ENCODE peak calls at places on chromosomes 13 and 19, in six cellular contexts. Y is foreskin fibroblast, X is cardiac muscle cell, H is nephron progenitor cell, C is omental fat pad, A is adrenal gland. J is an unnamed sample.
A peak's percentile ranks its signal among the peaks of the same experiment; 100 is the strongest.

GRCh38 chr19:18097217-18097992 is at the start of gene MAST3:
- DNase-seq in H (peak; percentile 85), Y (peak; percentile 76), X (peak; percentile 86), A (peak; percentile 87), C (no peak), J (peak; percentile 87)

GRCh38 chr19:10112895-10113591 is 1.6 kb downstream of the P2RY11 start:
- DNase-seq in A (no peak), H (peak; percentile 65), X (peak; percentile 24), Y (no peak), C (no peak), J (peak; percentile 65)

GRCh38 chr19:17495639-17496265 is 15.7 kb upstream of the PGLS start:
- DNase-seq in Y (no peak), X (no peak), A (no peak), H (no peak), C (no peak), J (no peak)

GRCh38 chr13:112879283-112879833 is 89.7 kb upstream of the MCF2L start:
- DNase-seq in H (no peak), C (no peak), Y (peak; percentile 16), A (peak; percentile 5), X (no peak), J (no peak)

GRCh38 chr19:19860756-19861390 is 4.8 kb upstream of the ZNF253 start:
- DNase-seq in H (no peak), X (peak; percentile 86), C (peak; percentile 54), Y (no peak), A (peak; percentile 12), J (peak; percentile 33)

GRCh38 chr13:67147257-67148218 is 82.6 kb downstream of the PCDH9 start:
- DNase-seq in Y (peak; percentile 67), A (no peak), X (peak; percentile 34), H (no peak), C (no peak), J (peak; percentile 7)

GRCh38 chr19:46866407-46867132 is 5.8 kb downstream of the ARHGAP35 start:
- DNase-seq in A (no peak), C (no peak), X (peak; percentile 24), H (no peak), Y (no peak), J (no peak)

GRCh38 chr19:8639821-8640401 is 9.5 kb downstream of the NFILZ start:
- DNase-seq in H (no peak), Y (no peak), A (no peak), C (no peak), X (no peak), J (no peak)

GRCh38 chr19:42658148-42658547 is 63.4 kb upstream of the CEACAM8 start:
- DNase-seq in H (no peak), A (no peak), C (no peak), Y (no peak), X (no peak), J (no peak)

GRCh38 chr19:41321600-41322270 is 11.8 kb downstream of the CCDC97 start:
- DNase-seq in H (peak; percentile 62), Y (peak; percentile 67), C (no peak), A (peak; percentile 52), X (peak; percentile 66), J (peak; percentile 64)

GRCh38 chr13:21573920-21574712 is 29.9 kb downstream of the MICU2 start:
- DNase-seq in H (no peak), C (no peak), Y (no peak), X (no peak), A (no peak), J (no peak)

GRCh38 chr19:56601375-56601774 is 6.3 kb downstream of the ZNF71 start:
- DNase-seq in X (no peak), A (no peak), Y (no peak), C (no peak), H (no peak), J (no peak)

GRCh38 chr19:13076787-13077186 is 25.9 kb downstream of the LYL1 start:
- DNase-seq in A (no peak), X (no peak), H (no peak), Y (no peak), C (no peak), J (no peak)

GRCh38 chr13:37608750-37609339 is 10.3 kb upstream of the POSTN start:
- DNase-seq in C (no peak), Y (no peak), X (no peak), H (no peak), A (no peak), J (no peak)
- TF ChIP-seq CTCF in C (no peak), Y (peak; percentile 49), X (peak; percentile 48), H (peak; percentile 16), A (peak; percentile 20), J (peak; percentile 69)

DNA sequence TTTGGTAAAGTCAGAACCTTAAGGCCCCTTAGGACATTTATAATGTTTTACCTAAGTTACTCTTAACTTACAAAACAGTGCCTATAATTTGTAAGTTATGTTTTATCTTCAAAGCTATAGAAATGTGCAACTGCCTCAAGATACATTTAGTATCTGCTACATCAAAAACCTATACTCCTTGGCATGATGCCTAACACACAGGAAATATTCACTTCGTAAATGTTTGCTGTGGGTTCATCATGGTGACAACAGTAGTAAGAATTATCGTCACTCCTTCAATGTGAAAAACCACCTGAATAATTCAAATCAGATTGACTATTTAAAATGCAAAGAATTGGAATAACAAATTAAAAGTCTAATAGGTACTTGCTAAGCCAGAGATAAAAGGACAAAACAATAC is 184.1 kb downstream of the DIAPH3 start:
- DNase-seq in Y (no peak), H (no peak), X (no peak), A (no peak), C (no peak), J (no peak)
- TF ChIP-seq CTCF in Y (no peak), H (no peak), X (no peak), A (no peak), C (no peak), J (no peak)

GRCh38 chr13:110923086-110923485 is 8.2 kb upstream of the ANKRD10 start:
- DNase-seq in C (no peak), A (no peak), X (no peak), Y (no peak), H (no peak), J (no peak)

GRCh38 chr13:110922506-110922905 is 7.6 kb upstream of the ANKRD10 start:
- DNase-seq in Y (no peak), X (no peak), C (no peak), H (no peak), A (no peak), J (no peak)

GRCh38 chr13:110923777-110924638 is 9.1 kb upstream of the ANKRD10 start:
- DNase-seq in C (no peak), H (no peak), A (no peak), Y (no peak), X (no peak), J (no peak)

GRCh38 chr13:110924639-110924934 is 9.7 kb upstream of the ANKRD10 start:
- DNase-seq in C (no peak), X (no peak), H (no peak), Y (no peak), A (no peak), J (no peak)

GRCh38 chr13:110925023-110925608 is 10.2 kb upstream of the ANKRD10 start:
- DNase-seq in A (no peak), H (peak; percentile 24), C (no peak), Y (no peak), X (peak; percentile 50), J (peak; percentile 30)
- TF ChIP-seq CTCF in A (no peak), H (peak; percentile 50), C (no peak), Y (no peak), X (peak; percentile 20), J (peak; percentile 31)

DNA sequence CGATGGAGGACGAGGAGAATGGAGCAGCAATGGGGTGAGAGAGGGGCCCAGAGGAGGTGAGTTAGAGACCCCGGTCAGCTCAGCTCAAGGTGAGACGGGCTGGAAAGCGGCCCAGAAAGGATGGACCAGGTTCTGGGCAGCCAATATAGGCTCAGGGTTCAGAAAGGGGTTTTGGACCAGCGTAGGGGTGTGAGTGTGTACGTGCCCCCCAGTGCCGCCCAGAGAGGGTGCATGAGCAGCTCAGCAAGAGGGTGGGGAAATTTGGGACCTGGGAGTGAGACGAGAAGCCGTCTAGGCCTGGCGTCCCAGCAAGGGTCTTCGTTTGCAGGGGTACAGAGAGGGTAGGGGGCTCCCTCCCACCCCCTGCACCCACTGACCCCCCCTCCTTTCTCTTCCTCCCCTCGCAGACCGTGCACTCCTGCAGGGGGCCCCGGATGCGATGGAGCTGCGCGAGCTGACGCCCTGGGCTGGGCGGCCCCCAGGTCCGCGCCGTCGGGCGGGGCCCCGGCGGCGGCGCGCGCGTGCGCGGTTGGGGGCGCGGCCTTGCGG is 12.1 kb downstream of the FUT6 start:
- DNase-seq in C (no peak), A (peak; percentile 25), H (no peak), X (no peak), Y (no peak), J (no peak)
- TF ChIP-seq CTCF in C (no peak), A (no peak), H (no peak), X (no peak), Y (no peak), J (no peak)

J was measured in endothelial cell.